ENCODE peak calls at places on chromosomes 13 and 19, in seven cellular contexts. N is endothelial cell of umbilical vein, Q is mammary epithelial cell, G is Caco-2, L is ovary, J is GM23338, D is colonic mucosa. Y is an unnamed sample. For H3K36me3, the result is how much of the 10 kb centered on the place peaks cover.

GRCh38 chr19:41298327-41298964 is 11.5 kb upstream of the CCDC97 start:
- DNase-seq in N (peak), Q (peak), G (no peak), L (no peak), J (no peak), D (peak), Y (peak)

GRCh38 chr19:47097396-47098217 is 16.0 kb downstream of the ZC3H4 start:
- DNase-seq in N (no peak), Q (peak), G (no peak), L (no peak), J (no peak), D (peak), Y (no peak)

GRCh38 chr13:42478531-42479156 is 95.3 kb upstream of the TNFSF11 start:
- DNase-seq in N (peak), Q (peak), G (peak), L (no peak), J (peak), D (no peak), Y (no peak)

GRCh38 chr19:19758164-19758563 is 25.3 kb upstream of the ZNF14 start:
- DNase-seq in N (no peak), Q (no peak), G (no peak), L (no peak), J (peak), D (no peak), Y (no peak)

GRCh38 chr13:71871844-71872243 is 4.8 kb upstream of the DACH1 start:
- DNase-seq in N (no peak), Q (no peak), G (no peak), L (no peak), J (no peak), D (no peak), Y (no peak)

GRCh38 chr13:113452942-113453901 is at the start of gene ADPRHL1:
- DNase-seq in N (no peak), Q (no peak), G (no peak), L (no peak), J (no peak), D (no peak), Y (no peak)

GRCh38 chr13:44719857-44720671 is 143.9 kb upstream of the TSC22D1 start:
- DNase-seq in N (peak), Q (no peak), G (no peak), L (no peak), J (no peak), D (no peak), Y (no peak)

GRCh38 chr13:43963726-43964125 is 84.0 kb downstream of the LACC1 start:
- DNase-seq in N (no peak), Q (no peak), G (no peak), L (peak), J (peak), D (no peak), Y (no peak)

GRCh38 chr13:108419768-108420167 is 150.2 kb downstream of the TNFSF13B start:
- DNase-seq in N (no peak), Q (no peak), G (no peak), L (no peak), J (no peak), D (no peak), Y (no peak)

GRCh38 chr13:76024151-76024550 is 388.0 kb downstream of the LMO7 start:
- DNase-seq in N (no peak), Q (no peak), G (peak), L (no peak), J (no peak), D (no peak), Y (no peak)

GRCh38 chr19:1161716-1162115 is 12.4 kb downstream of the SBNO2 start:
- DNase-seq in N (no peak), Q (peak), G (no peak), L (no peak), J (no peak), D (no peak), Y (no peak)

GRCh38 chr19:4539697-4540581 is at the start of gene LRG1:
- DNase-seq in N (peak), Q (no peak), G (peak), L (peak), J (peak), D (peak), Y (no peak)

GRCh38 chr13:21071015-21071414 is 9.6 kb upstream of the LATS2 start:
- DNase-seq in N (no peak), Q (no peak), G (peak), L (no peak), J (no peak), D (no peak), Y (no peak)

GRCh38 chr19:3805859-3806258 is 19.7 kb upstream of the MATK start:
- DNase-seq in N (no peak), Q (no peak), G (no peak), L (no peak), J (no peak), D (no peak), Y (no peak)

GRCh38 chr13:41059896-41060722 is 1.2 kb upstream of the WBP4 start:
- DNase-seq in N (peak), Q (peak), G (peak), L (peak), J (peak), D (peak), Y (peak)

GRCh38 chr13:92260363-92260762 is 861.9 kb downstream of the GPC5 start:
- DNase-seq in N (no peak), Q (no peak), G (no peak), L (no peak), J (peak), D (no peak), Y (no peak)

GRCh38 chr19:48962849-48963165 is 2.3 kb upstream of the FTL start:
- DNase-seq in N (no peak), Q (no peak), G (no peak), L (no peak), J (peak), D (no peak), Y (no peak)

GRCh38 chr19:48965033-48965805 is at the start of gene FTL:
- DNase-seq in N (peak), Q (peak), G (peak), L (peak), J (peak), D (peak), Y (peak)

GRCh38 chr19:48964205-48965032 is 690 bp upstream of the FTL start:
- DNase-seq in N (no peak), Q (no peak), G (peak), L (no peak), J (peak), D (peak), Y (no peak)

GRCh38 chr19:48962029-48962848 is 2.9 kb upstream of the FTL start:
- DNase-seq in N (no peak), Q (no peak), G (peak), L (peak), J (peak), D (peak), Y (no peak)

GRCh38 chr19:48963371-48964204 is 1.5 kb upstream of the FTL start:
- DNase-seq in N (peak), Q (no peak), G (peak), L (peak), J (peak), D (peak), Y (peak)
- H3K4me3 ChIP-seq in N (no peak), Q (no peak), G (peak), L (peak), J (peak), D (peak), Y (peak)

DNA sequence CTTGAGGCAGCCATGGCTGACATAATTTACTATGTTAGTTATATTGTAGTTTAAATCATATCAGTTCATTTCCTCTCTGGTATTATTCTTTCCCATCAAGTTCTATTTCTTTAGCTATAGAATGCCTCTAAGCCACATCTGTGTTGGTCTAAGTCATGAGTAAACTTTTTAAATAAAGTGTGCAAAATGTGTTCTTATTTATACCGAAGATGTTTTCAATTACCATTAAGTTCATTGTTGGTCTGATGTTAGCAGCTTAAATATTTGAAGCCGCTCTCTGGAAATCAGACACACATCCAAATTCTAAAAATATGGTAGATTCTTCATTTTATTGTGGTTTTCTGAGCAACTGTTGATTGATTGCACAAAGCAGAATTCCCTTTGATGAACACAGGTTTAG is 393.8 kb downstream of the GPC6 start:
- DNase-seq in N (no peak), Q (no peak), G (no peak), L (no peak), J (no peak), D (no peak), Y (no peak)
- H3K36me3 ChIP-seq in N (under half), Q (under half), G (under half), L (under half), J (under half), D (under half), Y (under half)

GRCh38 chr13:99894835-99895427 is 76.6 kb downstream of the ZIC5 start:
- DNase-seq in N (peak), Q (no peak), G (no peak), L (no peak), J (peak), D (no peak), Y (no peak)

GRCh38 chr13:99895428-99895998 is 76.1 kb downstream of the ZIC5 start:
- DNase-seq in N (peak), Q (no peak), G (no peak), L (no peak), J (peak), D (peak), Y (no peak)

GRCh38 chr13:99894105-99894504 is 77.5 kb downstream of the ZIC5 start:
- DNase-seq in N (no peak), Q (no peak), G (no peak), L (no peak), J (no peak), D (no peak), Y (no peak)

GRCh38 chr13:99896712-99897440 is 74.7 kb downstream of the ZIC5 start:
- DNase-seq in N (no peak), Q (no peak), G (no peak), L (no peak), J (no peak), D (no peak), Y (no peak)

GRCh38 chr13:99895999-99896695 is 75.4 kb downstream of the ZIC5 start:
- DNase-seq in N (no peak), Q (no peak), G (no peak), L (no peak), J (peak), D (no peak), Y (no peak)
- H3K4me3 ChIP-seq in N (no peak), Q (no peak), G (no peak), L (peak), J (peak), D (peak), Y (peak)

DNA sequence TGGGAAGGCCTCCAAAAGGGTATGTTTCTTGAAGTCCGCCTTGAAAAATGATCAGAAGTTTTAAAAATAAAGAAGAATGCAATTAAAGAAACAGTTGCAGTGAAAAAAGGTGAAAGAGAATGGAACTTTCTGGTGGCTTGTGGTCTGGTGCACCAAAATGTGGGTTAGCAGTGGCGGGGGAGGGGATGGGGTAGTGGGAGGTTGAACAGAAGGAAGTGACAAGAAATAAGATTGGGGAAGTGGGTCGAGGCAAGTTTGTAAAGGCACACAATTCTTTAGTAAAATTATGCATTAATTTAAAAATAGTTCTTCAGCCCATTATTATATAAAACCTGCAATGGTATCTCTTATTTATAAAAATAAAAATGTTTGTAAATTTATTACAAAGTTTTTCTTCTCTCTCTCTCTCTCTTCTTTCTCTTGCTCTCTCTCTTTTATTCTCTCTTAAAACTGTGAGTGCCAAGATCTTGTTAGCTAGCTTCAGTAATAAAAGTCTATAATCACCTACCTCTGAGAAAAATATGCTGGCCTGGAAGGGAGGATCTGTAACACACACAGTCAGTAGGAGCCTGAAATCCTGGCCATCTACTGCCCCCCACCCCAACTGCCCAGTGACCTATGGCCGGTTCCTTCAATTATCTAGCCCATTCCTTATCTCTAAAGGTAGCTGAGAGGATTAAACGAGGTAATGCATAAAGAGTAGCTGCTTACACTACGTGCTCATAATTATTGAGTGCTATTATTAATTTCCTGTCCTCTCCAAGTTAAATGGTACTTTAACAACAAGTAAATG is 2.2 kb downstream of the LCP1 start:
- DNase-seq in N (no peak), Q (no peak), G (no peak), L (no peak), J (no peak), D (peak), Y (peak)
- H3K36me3 ChIP-seq in N (under half), Q (under half), G (under half), L (under half), J (under half), D (under half), Y (under half)

DNA sequence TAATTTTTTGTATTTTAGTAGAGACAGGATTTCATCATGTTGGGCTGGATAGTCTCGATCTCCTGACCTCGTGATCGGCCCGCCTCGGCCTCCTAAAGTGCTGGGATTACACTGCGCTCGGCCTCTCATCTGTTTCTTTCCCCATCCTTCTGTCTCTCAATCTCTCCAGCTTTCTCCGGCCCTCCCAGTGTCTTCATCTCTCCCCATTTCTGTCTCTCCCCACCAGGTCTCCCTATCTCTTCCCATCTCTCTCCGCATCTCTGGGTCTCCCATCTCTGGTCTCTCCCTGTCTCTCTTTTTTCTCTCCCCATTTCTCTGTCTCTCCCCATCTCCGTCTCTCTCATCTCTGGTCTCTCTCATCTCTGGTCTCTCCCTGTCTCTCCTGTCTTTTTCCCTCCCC is 12.2 kb upstream of the NFIX start:
- DNase-seq in N (no peak), Q (no peak), G (no peak), L (no peak), J (no peak), D (no peak), Y (no peak)
- H3K4me3 ChIP-seq in N (peak), Q (no peak), G (no peak), L (peak), J (peak), D (no peak), Y (no peak)

DNA sequence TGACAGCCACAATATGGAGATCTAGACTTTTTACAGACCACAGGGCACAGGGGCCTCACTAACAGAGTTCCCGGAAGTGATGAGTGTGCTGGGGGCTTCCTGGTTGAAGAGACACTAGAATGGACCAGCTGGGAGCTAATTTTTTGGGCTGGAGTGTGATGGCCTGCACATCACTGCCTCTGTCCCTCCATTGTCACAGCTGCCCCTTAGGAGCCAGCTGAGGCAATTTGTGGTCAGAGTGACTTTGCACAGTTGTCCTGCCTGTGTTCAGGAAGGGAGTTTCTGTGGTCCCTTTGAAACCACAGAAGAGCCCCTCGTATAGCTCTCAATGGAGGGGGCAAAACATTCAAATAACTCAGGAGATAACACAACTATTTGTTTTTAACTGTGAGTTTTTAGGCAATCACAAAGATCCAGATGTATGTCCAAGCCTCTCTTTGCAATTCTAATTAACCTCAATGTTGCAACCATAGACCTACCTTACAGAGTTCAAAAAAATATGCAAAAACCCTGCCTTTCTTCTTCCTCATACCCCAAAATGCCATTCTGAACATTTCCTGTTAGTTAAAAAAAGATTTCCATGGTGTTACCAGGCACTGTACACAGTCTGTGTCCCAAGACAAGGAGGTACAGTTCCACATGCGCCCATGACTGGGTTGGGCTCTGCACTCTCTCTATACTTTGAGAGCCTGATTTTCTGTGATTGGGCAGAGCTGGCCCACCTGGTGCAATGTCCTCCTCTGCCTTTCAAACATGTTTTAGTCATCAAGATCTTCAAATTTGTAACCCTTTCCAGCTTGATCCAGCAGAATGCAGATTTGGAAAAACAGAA is 2.4 kb downstream of the ALOX5AP start:
- DNase-seq in N (no peak), Q (no peak), G (no peak), L (no peak), J (no peak), D (no peak), Y (no peak)
- H3K36me3 ChIP-seq in N (under half), Q (under half), G (under half), L (under half), J (under half), D (under half), Y (under half)

GRCh38 chr13:67146523-67147130 is 83.5 kb downstream of the PCDH9 start:
- DNase-seq in N (peak), Q (no peak), G (no peak), L (no peak), J (no peak), D (no peak), Y (no peak)
- H3K4me3 ChIP-seq in N (no peak), Q (no peak), G (no peak), L (no peak), J (no peak), D (no peak), Y (no peak)

DNA sequence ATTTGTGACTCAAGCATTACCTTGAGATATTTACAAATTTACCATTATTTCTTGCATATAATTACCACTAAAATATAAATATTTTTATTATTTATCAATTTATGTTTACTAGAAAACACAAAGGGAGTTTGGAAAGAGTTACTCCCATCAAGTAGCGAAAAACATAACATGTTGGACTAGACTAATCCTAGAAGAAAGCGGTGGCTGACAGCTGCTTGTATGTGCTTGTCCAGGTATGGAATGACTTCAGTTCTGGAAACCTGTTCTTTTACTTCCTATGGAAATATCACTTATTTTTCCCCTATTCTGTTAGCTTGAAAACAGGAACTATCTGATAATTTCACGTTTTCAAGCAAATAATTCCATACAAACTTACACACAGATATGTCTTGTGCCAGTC is 28.5 kb downstream of the SLITRK1 start:
- DNase-seq in N (no peak), Q (no peak), G (no peak), L (no peak), J (no peak), D (no peak), Y (no peak)
- H3K36me3 ChIP-seq in N (under half), Q (under half), G (under half), L (under half), J (under half), D (under half), Y (under half)

GRCh38 chr13:111373486-111373885 is 53.0 kb downstream of the TEX29 start:
- DNase-seq in N (no peak), Q (no peak), G (no peak), L (no peak), J (no peak), D (no peak), Y (no peak)
- H3K4me3 ChIP-seq in N (no peak), Q (no peak), G (no peak), L (no peak), J (no peak), D (no peak), Y (no peak)

GRCh38 chr13:24215732-24216131 is 55.2 kb downstream of the SPATA13 start:
- DNase-seq in N (peak), Q (no peak), G (no peak), L (no peak), J (no peak), D (no peak), Y (no peak)
- H3K36me3 ChIP-seq in N (under half), Q (under half), G (under half), L (under half), J (under half), D (under half), Y (under half)

Y was measured in effector memory CD4-positive, alpha-beta T cell.